ENCODE peak calls at places on chromosomes 5 and 9, in seven cellular contexts. K is H4, X is lower lobe of right lung, V is fibroblast of lung, Q is mesothelial cell of epicardium, C is Kasumi-1, R is caudate nucleus. F is an unnamed sample.

GRCh38 chr9:16147726-16148125 is 594.9 kb downstream of the CCDC171 start:
- DNase-seq in K (no peak), X (no peak), V (no peak), Q (no peak), C (peak), R (no peak), F (no peak)

GRCh38 chr5:33364406-33364805 is 76.4 kb upstream of the TARS1 start:
- DNase-seq in K (no peak), X (no peak), V (no peak), Q (no peak), C (peak), R (no peak), F (no peak)

GRCh38 chr5:84393969-84394368 is 9.3 kb upstream of the EDIL3 start:
- DNase-seq in K (peak), X (no peak), V (peak), Q (no peak), C (no peak), R (no peak), F (no peak)

GRCh38 chr9:133768371-133768858 is 30.3 kb upstream of the SARDH start:
- DNase-seq in K (no peak), X (peak), V (no peak), Q (no peak), C (no peak), R (no peak), F (peak)

GRCh38 chr9:106862946-106863740 is at the start of gene ZNF462:
- DNase-seq in K (peak), X (no peak), V (peak), Q (peak), C (peak), R (peak), F (no peak)

GRCh38 chr9:113306566-113306965 is 3.4 kb upstream of the RNF183 start:
- DNase-seq in K (no peak), X (no peak), V (no peak), Q (no peak), C (no peak), R (no peak), F (no peak)

GRCh38 chr5:181188700-181189362 is 16.2 kb downstream of the TRIM7 start:
- DNase-seq in K (peak), X (peak), V (peak), Q (no peak), C (no peak), R (no peak), F (peak)

GRCh38 chr5:677131-678101 is 15.7 kb downstream of the TPPP start:
- DNase-seq in K (no peak), X (peak), V (no peak), Q (no peak), C (no peak), R (no peak), F (no peak)

GRCh38 chr5:158805195-158805594 is 294.5 kb downstream of the EBF1 start:
- DNase-seq in K (no peak), X (no peak), V (no peak), Q (no peak), C (no peak), R (no peak), F (no peak)

GRCh38 chr9:106860731-106861584 is 2.0 kb upstream of the ZNF462 start:
- DNase-seq in K (peak), X (no peak), V (peak), Q (no peak), C (no peak), R (no peak), F (no peak)

GRCh38 chr5:177429248-177430045 is 3.0 kb downstream of the GRK6 start:
- DNase-seq in K (no peak), X (peak), V (no peak), Q (no peak), C (peak), R (no peak), F (no peak)

GRCh38 chr5:137146402-137146889 is 352.7 kb downstream of the SPOCK1 start:
- DNase-seq in K (peak), X (no peak), V (peak), Q (no peak), C (no peak), R (peak), F (no peak)

GRCh38 chr5:163838738-163839137 is 333.3 kb downstream of the MAT2B start:
- DNase-seq in K (no peak), X (no peak), V (no peak), Q (no peak), C (no peak), R (no peak), F (no peak)

GRCh38 chr9:79570449-79571308 is 1.1 kb upstream of the TLE4 start:
- DNase-seq in K (peak), X (peak), V (peak), Q (peak), C (peak), R (peak), F (peak)

GRCh38 chr5:1797855-1798254 is 1.8 kb downstream of the MRPL36 start:
- DNase-seq in K (no peak), X (no peak), V (no peak), Q (no peak), C (no peak), R (no peak), F (no peak)

GRCh38 chr5:14144586-14145355 is 1.6 kb downstream of the TRIO start:
- DNase-seq in K (peak), X (peak), V (peak), Q (peak), C (peak), R (peak), F (peak)

GRCh38 chr9:7033091-7033490 is 275.3 kb downstream of the KDM4C start:
- DNase-seq in K (no peak), X (no peak), V (no peak), Q (no peak), C (no peak), R (no peak), F (no peak)

GRCh38 chr5:176863041-176863764 is 35.9 kb downstream of the HK3 start:
- DNase-seq in K (no peak), X (no peak), V (no peak), Q (no peak), C (no peak), R (no peak), F (no peak)

GRCh38 chr5:42759456-42759855 is 2.8 kb downstream of the CCDC152 start:
- DNase-seq in K (no peak), X (no peak), V (no peak), Q (no peak), C (no peak), R (no peak), F (no peak)

GRCh38 chr5:1312206-1312605 is 17.3 kb upstream of the TERT start:
- DNase-seq in K (no peak), X (peak), V (no peak), Q (no peak), C (no peak), R (no peak), F (no peak)

GRCh38 chr5:174571662-174572397 is 152.6 kb upstream of the MSX2 start:
- DNase-seq in K (peak), X (no peak), V (peak), Q (peak), C (no peak), R (no peak), F (no peak)

GRCh38 chr9:122849546-122849945 is 21.2 kb upstream of the PDCL start:
- DNase-seq in K (no peak), X (no peak), V (no peak), Q (no peak), C (no peak), R (no peak), F (no peak)

GRCh38 chr9:81787747-81788632 is 98.6 kb upstream of the TLE1 start:
- DNase-seq in K (peak), X (no peak), V (peak), Q (no peak), C (no peak), R (no peak), F (no peak)

GRCh38 chr5:18984559-18985080 is 1003.4 kb downstream of the CDH18 start:
- DNase-seq in K (no peak), X (no peak), V (no peak), Q (no peak), C (no peak), R (no peak), F (no peak)

GRCh38 chr5:54021413-54022155 is 288.8 kb downstream of the ARL15 start:
- DNase-seq in K (no peak), X (no peak), V (peak), Q (no peak), C (peak), R (no peak), F (no peak)

GRCh38 chr5:78808818-78809217 is 160.2 kb upstream of the LHFPL2 start:
- DNase-seq in K (no peak), X (no peak), V (no peak), Q (no peak), C (no peak), R (no peak), F (no peak)

GRCh38 chr9:117800389-117800788 is 96.2 kb downstream of the TLR4 start:
- DNase-seq in K (no peak), X (no peak), V (no peak), Q (no peak), C (no peak), R (no peak), F (no peak)

GRCh38 chr9:133585481-133586367 is 23.5 kb downstream of the FAM163B start:
- DNase-seq in K (no peak), X (no peak), V (no peak), Q (no peak), C (peak), R (no peak), F (no peak)

GRCh38 chr5:166188482-166188881 is 2103.0 kb upstream of the WWC1 start:
- DNase-seq in K (no peak), X (no peak), V (no peak), Q (no peak), C (no peak), R (no peak), F (no peak)

GRCh38 chr5:171258737-171259405 is 50.2 kb upstream of the TLX3 start:
- DNase-seq in K (no peak), X (no peak), V (no peak), Q (no peak), C (no peak), R (no peak), F (no peak)

GRCh38 chr9:94782367-94783120 is 56.0 kb downstream of the AOPEP start:
- DNase-seq in K (no peak), X (no peak), V (peak), Q (no peak), C (no peak), R (no peak), F (no peak)

GRCh38 chr9:87270241-87271234 is 227.1 kb upstream of the DAPK1 start:
- DNase-seq in K (peak), X (no peak), V (peak), Q (no peak), C (no peak), R (no peak), F (no peak)

GRCh38 chr5:80033513-80033912 is 1.6 kb upstream of the THBS4 start:
- DNase-seq in K (no peak), X (no peak), V (no peak), Q (no peak), C (no peak), R (no peak), F (no peak)

GRCh38 chr9:121651295-121652036 is at the start of gene DAB2IP:
- DNase-seq in K (no peak), X (no peak), V (peak), Q (peak), C (no peak), R (peak), F (peak)

GRCh38 chr5:60843693-60844428 is at the start of gene ELOVL7:
- DNase-seq in K (peak), X (peak), V (peak), Q (peak), C (peak), R (peak), F (peak)

GRCh38 chr9:116027096-116027495 is 126.5 kb upstream of the PAPPA start:
- DNase-seq in K (no peak), X (no peak), V (peak), Q (no peak), C (no peak), R (no peak), F (no peak)

GRCh38 chr9:97853844-97854695 is 1.0 kb downstream of the FOXE1 start:
- DNase-seq in K (no peak), X (peak), V (peak), Q (no peak), C (no peak), R (no peak), F (no peak)

GRCh38 chr9:14301582-14301981 is 12.4 kb downstream of the NFIB start:
- DNase-seq in K (no peak), X (no peak), V (no peak), Q (no peak), C (no peak), R (no peak), F (no peak)

GRCh38 chr9:70093944-70094343 is 50.3 kb downstream of the MAMDC2 start:
- DNase-seq in K (peak), X (no peak), V (peak), Q (no peak), C (no peak), R (no peak), F (no peak)